ENCODE peak calls at places on chromosomes 12 and 14, in ten cellular contexts. One of them, this sample, is unnamed.

GRCh38 chr14:90483551-90483950 is 86.7 kb downstream of the CALM1 start:
- DNase-seq in uterus: no peak
- DNase-seq in iPS-NIHi11: peak; percentile 54
- DNase-seq in ELF-1: no peak
- DNase-seq in stimulated activated CD4-positive, alpha-beta T cell treated with anti-CD3 and anti-CD28 coated beads, TNF-alpha, amount 100 ng/mL, for 4 hours: no peak
- DNase-seq in SK-MEL-5: no peak
- DNase-seq in NAMALWA: no peak
- DNase-seq in NCI-H2107: peak; percentile 88
- DNase-seq in GM13977: peak; percentile 3
- DNase-seq in myocyte: no peak
- DNase-seq in this sample: no peak

GRCh38 chr14:90532826-90533525 is 136.1 kb downstream of the CALM1 start:
- DNase-seq in uterus: no peak
- DNase-seq in iPS-NIHi11: no peak
- DNase-seq in ELF-1: no peak
- DNase-seq in stimulated activated CD4-positive, alpha-beta T cell treated with anti-CD3 and anti-CD28 coated beads, TNF-alpha, amount 100 ng/mL, for 4 hours: no peak
- DNase-seq in SK-MEL-5: no peak
- DNase-seq in NAMALWA: no peak
- DNase-seq in NCI-H2107: no peak
- DNase-seq in GM13977: no peak
- DNase-seq in myocyte: no peak
- DNase-seq in this sample: no peak

GRCh38 chr14:105203057-105203494 is 22.0 kb upstream of the NUDT14 start:
- DNase-seq in uterus: peak; percentile 69
- DNase-seq in iPS-NIHi11: peak; percentile 92
- DNase-seq in ELF-1: peak; percentile 76
- DNase-seq in stimulated activated CD4-positive, alpha-beta T cell treated with anti-CD3 and anti-CD28 coated beads, TNF-alpha, amount 100 ng/mL, for 4 hours: no peak
- DNase-seq in SK-MEL-5: peak; percentile 64
- DNase-seq in NAMALWA: peak; percentile 45
- DNase-seq in NCI-H2107: no peak
- DNase-seq in GM13977: peak; percentile 90
- DNase-seq in myocyte: peak; percentile 71
- DNase-seq in this sample: no peak

GRCh38 chr12:14714437-14714836 is 18.0 kb upstream of the GUCY2C start:
- DNase-seq in uterus: no peak
- DNase-seq in iPS-NIHi11: no peak
- DNase-seq in ELF-1: peak; percentile 25
- DNase-seq in stimulated activated CD4-positive, alpha-beta T cell treated with anti-CD3 and anti-CD28 coated beads, TNF-alpha, amount 100 ng/mL, for 4 hours: no peak
- DNase-seq in SK-MEL-5: no peak
- DNase-seq in NAMALWA: no peak
- DNase-seq in NCI-H2107: peak; percentile 80
- DNase-seq in GM13977: no peak
- DNase-seq in myocyte: no peak
- DNase-seq in this sample: no peak

GRCh38 chr14:102590667-102591099 is 1.8 kb upstream of the RCOR1 start:
- DNase-seq in uterus: peak; percentile 48
- DNase-seq in iPS-NIHi11: peak; percentile 52
- DNase-seq in ELF-1: peak; percentile 58
- DNase-seq in stimulated activated CD4-positive, alpha-beta T cell treated with anti-CD3 and anti-CD28 coated beads, TNF-alpha, amount 100 ng/mL, for 4 hours: no peak
- DNase-seq in SK-MEL-5: peak; percentile 70
- DNase-seq in NAMALWA: peak; percentile 65
- DNase-seq in NCI-H2107: no peak
- DNase-seq in GM13977: no peak
- DNase-seq in myocyte: peak; percentile 31
- DNase-seq in this sample: no peak

GRCh38 chr14:100622708-100623485 is 35.7 kb upstream of the BEGAIN start:
- DNase-seq in uterus: no peak
- DNase-seq in iPS-NIHi11: no peak
- DNase-seq in ELF-1: no peak
- DNase-seq in stimulated activated CD4-positive, alpha-beta T cell treated with anti-CD3 and anti-CD28 coated beads, TNF-alpha, amount 100 ng/mL, for 4 hours: no peak
- DNase-seq in SK-MEL-5: no peak
- DNase-seq in NAMALWA: no peak
- DNase-seq in NCI-H2107: no peak
- DNase-seq in GM13977: no peak
- DNase-seq in myocyte: no peak
- DNase-seq in this sample: no peak

GRCh38 chr12:51822261-51822616 is 26.3 kb downstream of the FIGNL2 start:
- DNase-seq in uterus: no peak
- DNase-seq in iPS-NIHi11: no peak
- DNase-seq in ELF-1: no peak
- DNase-seq in stimulated activated CD4-positive, alpha-beta T cell treated with anti-CD3 and anti-CD28 coated beads, TNF-alpha, amount 100 ng/mL, for 4 hours: no peak
- DNase-seq in SK-MEL-5: no peak
- DNase-seq in NAMALWA: no peak
- DNase-seq in NCI-H2107: no peak
- DNase-seq in GM13977: no peak
- DNase-seq in myocyte: no peak
- DNase-seq in this sample: no peak

GRCh38 chr12:105798249-105798835 is 340.4 kb downstream of the NUAK1 start:
- DNase-seq in uterus: no peak
- DNase-seq in iPS-NIHi11: no peak
- DNase-seq in ELF-1: no peak
- DNase-seq in stimulated activated CD4-positive, alpha-beta T cell treated with anti-CD3 and anti-CD28 coated beads, TNF-alpha, amount 100 ng/mL, for 4 hours: no peak
- DNase-seq in SK-MEL-5: no peak
- DNase-seq in NAMALWA: peak; percentile 2
- DNase-seq in NCI-H2107: no peak
- DNase-seq in GM13977: no peak
- DNase-seq in myocyte: no peak
- DNase-seq in this sample: no peak

GRCh38 chr14:52267501-52268190 is at the start of gene PTGDR:
- DNase-seq in uterus: no peak
- DNase-seq in iPS-NIHi11: peak; percentile 44
- DNase-seq in ELF-1: peak; percentile 63
- DNase-seq in stimulated activated CD4-positive, alpha-beta T cell treated with anti-CD3 and anti-CD28 coated beads, TNF-alpha, amount 100 ng/mL, for 4 hours: no peak
- DNase-seq in SK-MEL-5: no peak
- DNase-seq in NAMALWA: no peak
- DNase-seq in NCI-H2107: no peak
- DNase-seq in GM13977: no peak
- DNase-seq in myocyte: peak; percentile 19
- DNase-seq in this sample: no peak

GRCh38 chr12:27899151-27899661 is 73.3 kb downstream of the PTHLH start:
- DNase-seq in uterus: no peak
- DNase-seq in iPS-NIHi11: no peak
- DNase-seq in ELF-1: no peak
- DNase-seq in stimulated activated CD4-positive, alpha-beta T cell treated with anti-CD3 and anti-CD28 coated beads, TNF-alpha, amount 100 ng/mL, for 4 hours: no peak
- DNase-seq in SK-MEL-5: no peak
- DNase-seq in NAMALWA: no peak
- DNase-seq in NCI-H2107: no peak
- DNase-seq in GM13977: no peak
- DNase-seq in myocyte: peak; percentile 86
- DNase-seq in this sample: no peak

GRCh38 chr14:70856851-70857498 is 47.7 kb upstream of the MAP3K9 start:
- DNase-seq in uterus: no peak
- DNase-seq in iPS-NIHi11: no peak
- DNase-seq in ELF-1: no peak
- DNase-seq in stimulated activated CD4-positive, alpha-beta T cell treated with anti-CD3 and anti-CD28 coated beads, TNF-alpha, amount 100 ng/mL, for 4 hours: no peak
- DNase-seq in SK-MEL-5: peak; percentile 32
- DNase-seq in NAMALWA: no peak
- DNase-seq in NCI-H2107: no peak
- DNase-seq in GM13977: no peak
- DNase-seq in myocyte: peak; percentile 73
- DNase-seq in this sample: no peak

GRCh38 chr12:92556622-92557421 is 146.0 kb upstream of the PLEKHG7 start:
- DNase-seq in uterus: no peak
- DNase-seq in iPS-NIHi11: no peak
- DNase-seq in ELF-1: no peak
- DNase-seq in stimulated activated CD4-positive, alpha-beta T cell treated with anti-CD3 and anti-CD28 coated beads, TNF-alpha, amount 100 ng/mL, for 4 hours: no peak
- DNase-seq in SK-MEL-5: no peak
- DNase-seq in NAMALWA: no peak
- DNase-seq in NCI-H2107: no peak
- DNase-seq in GM13977: no peak
- DNase-seq in myocyte: no peak
- DNase-seq in this sample: no peak

GRCh38 chr14:24312736-24313507 is 1.6 kb downstream of the LTB4R start:
- DNase-seq in uterus: no peak
- DNase-seq in iPS-NIHi11: no peak
- DNase-seq in ELF-1: no peak
- DNase-seq in stimulated activated CD4-positive, alpha-beta T cell treated with anti-CD3 and anti-CD28 coated beads, TNF-alpha, amount 100 ng/mL, for 4 hours: no peak
- DNase-seq in SK-MEL-5: no peak
- DNase-seq in NAMALWA: no peak
- DNase-seq in NCI-H2107: no peak
- DNase-seq in GM13977: no peak
- DNase-seq in myocyte: peak; percentile 67
- DNase-seq in this sample: peak; percentile 37

GRCh38 chr14:21902561-21903199 is 229.1 kb upstream of the OR4E1 start:
- DNase-seq in uterus: no peak
- DNase-seq in iPS-NIHi11: no peak
- DNase-seq in ELF-1: no peak
- DNase-seq in stimulated activated CD4-positive, alpha-beta T cell treated with anti-CD3 and anti-CD28 coated beads, TNF-alpha, amount 100 ng/mL, for 4 hours: no peak
- DNase-seq in SK-MEL-5: peak; percentile 48
- DNase-seq in NAMALWA: peak; percentile 79
- DNase-seq in NCI-H2107: no peak
- DNase-seq in GM13977: no peak
- DNase-seq in myocyte: no peak
- DNase-seq in this sample: no peak

GRCh38 chr12:17588968-17589367 is 501.0 kb downstream of the RERGL start:
- DNase-seq in uterus: no peak
- DNase-seq in iPS-NIHi11: peak; percentile 19
- DNase-seq in ELF-1: peak; percentile 4
- DNase-seq in stimulated activated CD4-positive, alpha-beta T cell treated with anti-CD3 and anti-CD28 coated beads, TNF-alpha, amount 100 ng/mL, for 4 hours: no peak
- DNase-seq in SK-MEL-5: peak; percentile 79
- DNase-seq in NAMALWA: peak; percentile 87
- DNase-seq in NCI-H2107: peak; percentile 9
- DNase-seq in GM13977: no peak
- DNase-seq in myocyte: peak; percentile 7
- DNase-seq in this sample: no peak

GRCh38 chr14:105927094-105927475 is 400.7 kb downstream of the TMEM121 start:
- DNase-seq in uterus: no peak
- DNase-seq in iPS-NIHi11: no peak
- DNase-seq in ELF-1: no peak
- DNase-seq in stimulated activated CD4-positive, alpha-beta T cell treated with anti-CD3 and anti-CD28 coated beads, TNF-alpha, amount 100 ng/mL, for 4 hours: no peak
- DNase-seq in SK-MEL-5: no peak
- DNase-seq in NAMALWA: no peak
- DNase-seq in NCI-H2107: no peak
- DNase-seq in GM13977: no peak
- DNase-seq in myocyte: no peak
- DNase-seq in this sample: no peak

GRCh38 chr14:65658202-65658601 is 245.7 kb downstream of the FUT8 start:
- DNase-seq in uterus: no peak
- DNase-seq in iPS-NIHi11: no peak
- DNase-seq in ELF-1: no peak
- DNase-seq in stimulated activated CD4-positive, alpha-beta T cell treated with anti-CD3 and anti-CD28 coated beads, TNF-alpha, amount 100 ng/mL, for 4 hours: no peak
- DNase-seq in SK-MEL-5: no peak
- DNase-seq in NAMALWA: no peak
- DNase-seq in NCI-H2107: no peak
- DNase-seq in GM13977: no peak
- DNase-seq in myocyte: no peak
- DNase-seq in this sample: no peak

GRCh38 chr14:34256223-34256622 is 205.8 kb downstream of the SPTSSA start:
- DNase-seq in uterus: no peak
- DNase-seq in iPS-NIHi11: no peak
- DNase-seq in ELF-1: no peak
- DNase-seq in stimulated activated CD4-positive, alpha-beta T cell treated with anti-CD3 and anti-CD28 coated beads, TNF-alpha, amount 100 ng/mL, for 4 hours: no peak
- DNase-seq in SK-MEL-5: no peak
- DNase-seq in NAMALWA: no peak
- DNase-seq in NCI-H2107: no peak
- DNase-seq in GM13977: no peak
- DNase-seq in myocyte: no peak
- DNase-seq in this sample: no peak

GRCh38 chr12:46492471-46493351 is 120.1 kb upstream of the SLC38A2 start:
- DNase-seq in uterus: no peak
- DNase-seq in iPS-NIHi11: no peak
- DNase-seq in ELF-1: peak; percentile 11
- DNase-seq in stimulated activated CD4-positive, alpha-beta T cell treated with anti-CD3 and anti-CD28 coated beads, TNF-alpha, amount 100 ng/mL, for 4 hours: no peak
- DNase-seq in SK-MEL-5: no peak
- DNase-seq in NAMALWA: no peak
- DNase-seq in NCI-H2107: no peak
- DNase-seq in GM13977: no peak
- DNase-seq in myocyte: peak; percentile 74
- DNase-seq in this sample: no peak

GRCh38 chr12:129401572-129401971 is 502.3 kb downstream of the TMEM132D start:
- DNase-seq in uterus: no peak
- DNase-seq in iPS-NIHi11: no peak
- DNase-seq in ELF-1: no peak
- DNase-seq in stimulated activated CD4-positive, alpha-beta T cell treated with anti-CD3 and anti-CD28 coated beads, TNF-alpha, amount 100 ng/mL, for 4 hours: no peak
- DNase-seq in SK-MEL-5: no peak
- DNase-seq in NAMALWA: no peak
- DNase-seq in NCI-H2107: no peak
- DNase-seq in GM13977: no peak
- DNase-seq in myocyte: no peak
- DNase-seq in this sample: no peak

GRCh38 chr12:45296046-45296586 is 80.2 kb downstream of the ANO6 start:
- DNase-seq in uterus: no peak
- DNase-seq in iPS-NIHi11: no peak
- DNase-seq in ELF-1: no peak
- DNase-seq in stimulated activated CD4-positive, alpha-beta T cell treated with anti-CD3 and anti-CD28 coated beads, TNF-alpha, amount 100 ng/mL, for 4 hours: no peak
- DNase-seq in SK-MEL-5: no peak
- DNase-seq in NAMALWA: no peak
- DNase-seq in NCI-H2107: no peak
- DNase-seq in GM13977: no peak
- DNase-seq in myocyte: no peak
- DNase-seq in this sample: no peak

GRCh38 chr12:3959799-3960560 is 86.8 kb upstream of the PARP11 start:
- DNase-seq in uterus: no peak
- DNase-seq in iPS-NIHi11: no peak
- DNase-seq in ELF-1: peak; percentile 65
- DNase-seq in stimulated activated CD4-positive, alpha-beta T cell treated with anti-CD3 and anti-CD28 coated beads, TNF-alpha, amount 100 ng/mL, for 4 hours: no peak
- DNase-seq in SK-MEL-5: no peak
- DNase-seq in NAMALWA: no peak
- DNase-seq in NCI-H2107: no peak
- DNase-seq in GM13977: no peak
- DNase-seq in myocyte: no peak
- DNase-seq in this sample: no peak

GRCh38 chr12:95787274-95787814 is 3.2 kb downstream of the NTN4 start:
- DNase-seq in uterus: no peak
- DNase-seq in iPS-NIHi11: no peak
- DNase-seq in ELF-1: no peak
- DNase-seq in stimulated activated CD4-positive, alpha-beta T cell treated with anti-CD3 and anti-CD28 coated beads, TNF-alpha, amount 100 ng/mL, for 4 hours: no peak
- DNase-seq in SK-MEL-5: no peak
- DNase-seq in NAMALWA: no peak
- DNase-seq in NCI-H2107: no peak
- DNase-seq in GM13977: no peak
- DNase-seq in myocyte: no peak
- DNase-seq in this sample: no peak

GRCh38 chr14:90561920-90562319 is 165.1 kb downstream of the CALM1 start:
- DNase-seq in uterus: no peak
- DNase-seq in iPS-NIHi11: no peak
- DNase-seq in ELF-1: no peak
- DNase-seq in stimulated activated CD4-positive, alpha-beta T cell treated with anti-CD3 and anti-CD28 coated beads, TNF-alpha, amount 100 ng/mL, for 4 hours: no peak
- DNase-seq in SK-MEL-5: no peak
- DNase-seq in NAMALWA: no peak
- DNase-seq in NCI-H2107: no peak
- DNase-seq in GM13977: no peak
- DNase-seq in myocyte: no peak
- DNase-seq in this sample: no peak

GRCh38 chr12:21884942-21885341 is 56.3 kb downstream of the ABCC9 start:
- DNase-seq in uterus: no peak
- DNase-seq in iPS-NIHi11: no peak
- DNase-seq in ELF-1: no peak
- DNase-seq in stimulated activated CD4-positive, alpha-beta T cell treated with anti-CD3 and anti-CD28 coated beads, TNF-alpha, amount 100 ng/mL, for 4 hours: no peak
- DNase-seq in SK-MEL-5: no peak
- DNase-seq in NAMALWA: no peak
- DNase-seq in NCI-H2107: no peak
- DNase-seq in GM13977: no peak
- DNase-seq in myocyte: no peak
- DNase-seq in this sample: no peak

GRCh38 chr14:22483863-22484593 is 105.0 kb downstream of the DAD1 start:
- DNase-seq in uterus: no peak
- DNase-seq in iPS-NIHi11: no peak
- DNase-seq in ELF-1: no peak
- DNase-seq in stimulated activated CD4-positive, alpha-beta T cell treated with anti-CD3 and anti-CD28 coated beads, TNF-alpha, amount 100 ng/mL, for 4 hours: no peak
- DNase-seq in SK-MEL-5: no peak
- DNase-seq in NAMALWA: no peak
- DNase-seq in NCI-H2107: no peak
- DNase-seq in GM13977: no peak
- DNase-seq in myocyte: no peak
- DNase-seq in this sample: no peak

GRCh38 chr12:53300187-53300586 is 692 bp downstream of the MYG1 start:
- DNase-seq in uterus: no peak
- DNase-seq in iPS-NIHi11: no peak
- DNase-seq in ELF-1: peak; percentile 13
- DNase-seq in stimulated activated CD4-positive, alpha-beta T cell treated with anti-CD3 and anti-CD28 coated beads, TNF-alpha, amount 100 ng/mL, for 4 hours: no peak
- DNase-seq in SK-MEL-5: peak; percentile 11
- DNase-seq in NAMALWA: no peak
- DNase-seq in NCI-H2107: no peak
- DNase-seq in GM13977: no peak
- DNase-seq in myocyte: peak; percentile 22
- DNase-seq in this sample: no peak

GRCh38 chr14:91270619-91271018 is 26.1 kb upstream of the GPR68 start:
- DNase-seq in uterus: no peak
- DNase-seq in iPS-NIHi11: peak; percentile 53
- DNase-seq in ELF-1: no peak
- DNase-seq in stimulated activated CD4-positive, alpha-beta T cell treated with anti-CD3 and anti-CD28 coated beads, TNF-alpha, amount 100 ng/mL, for 4 hours: no peak
- DNase-seq in SK-MEL-5: no peak
- DNase-seq in NAMALWA: no peak
- DNase-seq in NCI-H2107: no peak
- DNase-seq in GM13977: no peak
- DNase-seq in myocyte: no peak
- DNase-seq in this sample: no peak